ENCODE peak calls at places on chromosomes 2 and 18, in eight cellular contexts. K, T, A, I, H, L, X and F are unnamed samples.

GRCh38 chr2:46749042-46749461 is 166.6 kb downstream of the MCFD2 start:
- DNase-seq in I (no peak), L (peak), X (no peak), T (peak), H (peak), K (no peak), A (peak), F (peak)

GRCh38 chr2:233221378-233222063 is 30.0 kb upstream of the ATG16L1 start:
- DNase-seq in L (peak), I (no peak), A (no peak), X (no peak), T (no peak), K (no peak), H (no peak), F (no peak)

GRCh38 chr18:36095936-36096519 is 28.7 kb upstream of the RPRD1A start:
- DNase-seq in K (peak), I (no peak), A (peak), X (no peak), H (peak), T (peak), L (peak), F (peak)

GRCh38 chr2:65436825-65437221 is 4.4 kb upstream of the SPRED2 start:
- DNase-seq in L (no peak), T (no peak), X (peak), A (peak), H (no peak), I (no peak), K (no peak), F (peak)

GRCh38 chr2:74552914-74553811 is 579 bp downstream of the LOXL3 start:
- DNase-seq in T (peak), I (no peak), K (peak), H (no peak), L (no peak), X (no peak), A (peak), F (peak)

GRCh38 chr2:62461017-62461553 is 44.9 kb downstream of the TMEM17 start:
- DNase-seq in A (no peak), L (no peak), I (no peak), X (no peak), H (no peak), T (no peak), K (no peak), F (no peak)

GRCh38 chr2:1744446-1745170 is at the start of gene PXDN:
- DNase-seq in L (peak), K (peak), T (peak), H (no peak), A (peak), I (no peak), X (no peak), F (peak)

GRCh38 chr2:26577442-26578433 is 63.4 kb downstream of the CIB4 start:
- DNase-seq in T (peak), H (peak), X (peak), A (peak), K (peak), L (peak), I (peak), F (peak)

GRCh38 chr2:238285653-238286082 is 2.7 kb downstream of the PER2 start:
- DNase-seq in X (no peak), H (peak), T (peak), A (peak), L (peak), K (no peak), I (no peak), F (peak)

GRCh38 chr18:400466-400865 is 100.0 kb downstream of the COLEC12 start:
- DNase-seq in X (no peak), L (no peak), T (no peak), K (no peak), H (no peak), I (no peak), A (peak), F (peak)